ENCODE peak calls at places on chromosomes 4 and X, in nine cellular contexts. X is nephron progenitor cell; A is sciatic nerve; L is NCI-H187; O is activated T-cell treated with anti-CD3 and anti-CD28 coated beads for 24 hours; K is T-helper 17 cell; U is psoas muscle; W is effector memory CD8-positive, alpha-beta T cell; Z is amniotic stem cell. N is an unnamed sample.

GRCh38 chr4:8185930-8186329 is 13.2 kb upstream of the SH3TC1 start:
- DNase-seq in U (no peak), O (no peak), A (no peak), L (no peak), Z (no peak), X (no peak), K (no peak), W (no peak), N (no peak)

GRCh38 chr4:165604181-165604580 is 225.4 kb downstream of the CPE start:
- DNase-seq in K (no peak), O (no peak), W (no peak), L (no peak), U (no peak), A (no peak), X (no peak), Z (no peak), N (no peak)

GRCh38 chrX:10981491-10981890 is 129.6 kb upstream of the HCCS start:
- DNase-seq in L (no peak), K (no peak), U (no peak), W (no peak), Z (no peak), X (no peak), O (no peak), A (no peak), N (no peak)

GRCh38 chr4:140756292-140757219 is at the start of gene TBC1D9:
- DNase-seq in X (peak), K (no peak), A (peak), O (no peak), L (peak), W (no peak), U (peak), Z (peak), N (peak)

GRCh38 chr4:153684182-153685073 is at the start of gene TLR2:
- DNase-seq in L (no peak), A (peak), O (peak), Z (no peak), W (peak), U (peak), X (peak), K (peak), N (no peak)

GRCh38 chr4:120432451-120432850 is 365.8 kb upstream of the MAD2L1 start:
- DNase-seq in W (no peak), X (no peak), A (no peak), L (no peak), K (no peak), Z (no peak), O (no peak), U (no peak), N (no peak)

GRCh38 chrX:113741744-113742143 is 842.1 kb upstream of the HTR2C start:
- DNase-seq in Z (no peak), A (no peak), L (no peak), O (no peak), K (no peak), U (no peak), X (peak), W (no peak), N (no peak)

GRCh38 chrX:350148-350533 is 31.5 kb upstream of the GTPBP6 start:
- DNase-seq in X (no peak), U (peak), O (no peak), L (no peak), W (no peak), A (no peak), Z (no peak), K (no peak), N (no peak)

GRCh38 chr4:82797048-82797590 is 1.5 kb downstream of the SCD5 start:
- DNase-seq in W (no peak), U (no peak), A (no peak), Z (no peak), L (no peak), X (no peak), O (no peak), K (no peak), N (peak)

GRCh38 chrX:110667706-110668105 is 127.9 kb downstream of the CHRDL1 start:
- DNase-seq in L (no peak), Z (no peak), U (no peak), O (no peak), A (no peak), K (no peak), X (peak), W (no peak), N (no peak)

GRCh38 chr4:10117424-10118354 is 1.1 kb upstream of the WDR1 start:
- DNase-seq in X (no peak), W (no peak), O (no peak), U (no peak), Z (no peak), A (peak), K (no peak), L (no peak), N (peak)

GRCh38 chr4:166675411-166675810 is 558.9 kb downstream of the SPOCK3 start:
- DNase-seq in K (no peak), X (no peak), L (no peak), Z (peak), W (no peak), U (no peak), A (peak), O (no peak), N (no peak)

GRCh38 chrX:40550069-40550468 is 30.7 kb upstream of the ATP6AP2 start:
- DNase-seq in A (no peak), U (no peak), K (no peak), L (peak), X (no peak), O (no peak), Z (no peak), W (no peak), N (no peak)

GRCh38 chr4:8227771-8228318 is 28.8 kb downstream of the SH3TC1 start:
- DNase-seq in K (no peak), A (no peak), U (no peak), X (no peak), L (no peak), Z (no peak), W (no peak), O (no peak), N (no peak)

GRCh38 chr4:137768196-137768595 is 235.9 kb upstream of the PCDH18 start:
- DNase-seq in Z (peak), X (no peak), W (no peak), L (no peak), O (no peak), U (no peak), A (no peak), K (no peak), N (no peak)

GRCh38 chrX:12899506-12899905 is 6.9 kb upstream of the TLR8 start:
- DNase-seq in K (no peak), U (no peak), O (no peak), A (no peak), Z (no peak), X (no peak), L (no peak), W (no peak), N (no peak)

N was measured in C1 segment of cervical spinal cord.